ENCODE peak calls at places on chromosomes 16 and 17, in ten cellular contexts. One of them, this sample, is unnamed.

GRCh38 chr17:78341559-78342437 is 18.1 kb downstream of the SOCS3 start:
- DNase-seq in neural progenitor cell: peak
- DNase-seq in A673: no peak
- DNase-seq in osteoblast: peak
- DNase-seq in mammary epithelial cell: peak
- DNase-seq in RWPE1: peak
- DNase-seq in CD8-positive, alpha-beta T cell: no peak
- DNase-seq in progenitor cell of endocrine pancreas: peak
- DNase-seq in GM12878: no peak
- DNase-seq in stomach: peak
- DNase-seq in this sample: peak

GRCh38 chr17:16322636-16323035 is 30.6 kb downstream of the CENPV start:
- DNase-seq in osteoblast: peak
- DNase-seq in GM12878: no peak
- DNase-seq in RWPE1: no peak
- DNase-seq in stomach: no peak
- DNase-seq in CD8-positive, alpha-beta T cell: no peak
- DNase-seq in progenitor cell of endocrine pancreas: no peak
- DNase-seq in neural progenitor cell: no peak
- DNase-seq in mammary epithelial cell: no peak
- DNase-seq in A673: no peak
- DNase-seq in this sample: no peak

GRCh38 chr17:6446516-6447100 is 2.4 kb downstream of the PIMREG start:
- DNase-seq in CD8-positive, alpha-beta T cell: no peak
- DNase-seq in A673: no peak
- DNase-seq in neural progenitor cell: no peak
- DNase-seq in mammary epithelial cell: no peak
- DNase-seq in RWPE1: no peak
- DNase-seq in stomach: no peak
- DNase-seq in osteoblast: peak
- DNase-seq in GM12878: no peak
- DNase-seq in progenitor cell of endocrine pancreas: no peak
- DNase-seq in this sample: no peak

GRCh38 chr17:42819939-42820535 is 4.0 kb downstream of the BECN1 start:
- DNase-seq in osteoblast: peak
- DNase-seq in mammary epithelial cell: peak
- DNase-seq in stomach: peak
- DNase-seq in A673: peak
- DNase-seq in RWPE1: no peak
- DNase-seq in GM12878: no peak
- DNase-seq in progenitor cell of endocrine pancreas: peak
- DNase-seq in CD8-positive, alpha-beta T cell: peak
- DNase-seq in neural progenitor cell: peak
- DNase-seq in this sample: no peak

GRCh38 chr17:57902800-57903759 is 52.1 kb downstream of the CUEDC1 start:
- DNase-seq in neural progenitor cell: no peak
- DNase-seq in osteoblast: peak
- DNase-seq in RWPE1: peak
- DNase-seq in stomach: peak
- DNase-seq in progenitor cell of endocrine pancreas: no peak
- DNase-seq in GM12878: peak
- DNase-seq in A673: no peak
- DNase-seq in CD8-positive, alpha-beta T cell: no peak
- DNase-seq in mammary epithelial cell: peak
- DNase-seq in this sample: no peak

GRCh38 chr17:40315678-40316570 is 6.9 kb downstream of the RARA start:
- DNase-seq in progenitor cell of endocrine pancreas: no peak
- DNase-seq in stomach: peak
- DNase-seq in GM12878: no peak
- DNase-seq in mammary epithelial cell: no peak
- DNase-seq in osteoblast: peak
- DNase-seq in A673: no peak
- DNase-seq in neural progenitor cell: no peak
- DNase-seq in RWPE1: no peak
- DNase-seq in CD8-positive, alpha-beta T cell: no peak
- DNase-seq in this sample: no peak

GRCh38 chr17:66302761-66303626 is 581 bp downstream of the PRKCA start:
- DNase-seq in neural progenitor cell: peak
- DNase-seq in osteoblast: peak
- DNase-seq in GM12878: no peak
- DNase-seq in progenitor cell of endocrine pancreas: peak
- DNase-seq in CD8-positive, alpha-beta T cell: peak
- DNase-seq in stomach: peak
- DNase-seq in mammary epithelial cell: peak
- DNase-seq in RWPE1: peak
- DNase-seq in A673: peak
- DNase-seq in this sample: peak

GRCh38 chr17:81838753-81839255 is 4.0 kb upstream of the PPP1R27 start:
- DNase-seq in RWPE1: no peak
- DNase-seq in CD8-positive, alpha-beta T cell: no peak
- DNase-seq in A673: no peak
- DNase-seq in progenitor cell of endocrine pancreas: no peak
- DNase-seq in osteoblast: no peak
- DNase-seq in GM12878: no peak
- DNase-seq in mammary epithelial cell: no peak
- DNase-seq in neural progenitor cell: no peak
- DNase-seq in stomach: no peak
- DNase-seq in this sample: no peak

GRCh38 chr16:27690604-27691003 is 140.7 kb downstream of the KATNIP start:
- DNase-seq in A673: peak
- DNase-seq in mammary epithelial cell: no peak
- DNase-seq in stomach: no peak
- DNase-seq in osteoblast: no peak
- DNase-seq in neural progenitor cell: peak
- DNase-seq in CD8-positive, alpha-beta T cell: no peak
- DNase-seq in progenitor cell of endocrine pancreas: no peak
- DNase-seq in GM12878: no peak
- DNase-seq in RWPE1: peak
- DNase-seq in this sample: no peak

GRCh38 chr16:565420-566330 is 1.1 kb upstream of the NHLRC4 start:
- DNase-seq in neural progenitor cell: no peak
- DNase-seq in osteoblast: peak
- DNase-seq in progenitor cell of endocrine pancreas: no peak
- DNase-seq in GM12878: no peak
- DNase-seq in A673: no peak
- DNase-seq in mammary epithelial cell: no peak
- DNase-seq in CD8-positive, alpha-beta T cell: no peak
- DNase-seq in RWPE1: no peak
- DNase-seq in stomach: no peak
- DNase-seq in this sample: no peak

GRCh38 chr16:12517310-12517694 is 286.4 kb downstream of the CPPED1 start:
- DNase-seq in CD8-positive, alpha-beta T cell: no peak
- DNase-seq in RWPE1: no peak
- DNase-seq in osteoblast: no peak
- DNase-seq in progenitor cell of endocrine pancreas: no peak
- DNase-seq in GM12878: no peak
- DNase-seq in mammary epithelial cell: no peak
- DNase-seq in stomach: no peak
- DNase-seq in A673: no peak
- DNase-seq in neural progenitor cell: no peak
- DNase-seq in this sample: no peak

GRCh38 chr17:16942141-16943031 is 29.5 kb downstream of the TNFRSF13B start:
- DNase-seq in stomach: no peak
- DNase-seq in A673: no peak
- DNase-seq in GM12878: no peak
- DNase-seq in mammary epithelial cell: no peak
- DNase-seq in osteoblast: peak
- DNase-seq in RWPE1: no peak
- DNase-seq in neural progenitor cell: no peak
- DNase-seq in CD8-positive, alpha-beta T cell: no peak
- DNase-seq in progenitor cell of endocrine pancreas: no peak
- DNase-seq in this sample: peak

GRCh38 chr16:87657621-87658192 is 55.4 kb downstream of the JPH3 start:
- DNase-seq in stomach: no peak
- DNase-seq in RWPE1: no peak
- DNase-seq in GM12878: no peak
- DNase-seq in mammary epithelial cell: peak
- DNase-seq in osteoblast: no peak
- DNase-seq in CD8-positive, alpha-beta T cell: no peak
- DNase-seq in A673: peak
- DNase-seq in neural progenitor cell: peak
- DNase-seq in progenitor cell of endocrine pancreas: no peak
- DNase-seq in this sample: no peak

GRCh38 chr16:82506734-82507133 is 120.0 kb upstream of the CDH13 start:
- DNase-seq in progenitor cell of endocrine pancreas: no peak
- DNase-seq in osteoblast: no peak
- DNase-seq in A673: no peak
- DNase-seq in RWPE1: no peak
- DNase-seq in stomach: no peak
- DNase-seq in CD8-positive, alpha-beta T cell: no peak
- DNase-seq in GM12878: no peak
- DNase-seq in neural progenitor cell: no peak
- DNase-seq in mammary epithelial cell: no peak
- DNase-seq in this sample: no peak

GRCh38 chr16:87207965-87208364 is 109.2 kb downstream of the C16orf95 start:
- DNase-seq in progenitor cell of endocrine pancreas: no peak
- DNase-seq in mammary epithelial cell: no peak
- DNase-seq in stomach: no peak
- DNase-seq in CD8-positive, alpha-beta T cell: no peak
- DNase-seq in osteoblast: peak
- DNase-seq in RWPE1: no peak
- DNase-seq in A673: no peak
- DNase-seq in GM12878: no peak
- DNase-seq in neural progenitor cell: no peak
- DNase-seq in this sample: no peak

GRCh38 chr16:31008154-31008950 is 2.1 kb downstream of the STX1B start:
- DNase-seq in A673: no peak
- DNase-seq in GM12878: no peak
- DNase-seq in CD8-positive, alpha-beta T cell: no peak
- DNase-seq in mammary epithelial cell: peak
- DNase-seq in RWPE1: no peak
- DNase-seq in osteoblast: peak
- DNase-seq in neural progenitor cell: no peak
- DNase-seq in progenitor cell of endocrine pancreas: no peak
- DNase-seq in stomach: no peak
- DNase-seq in this sample: no peak

GRCh38 chr16:80263848-80264694 is 276.7 kb upstream of the DYNLRB2 start:
- DNase-seq in RWPE1: no peak
- DNase-seq in A673: no peak
- DNase-seq in mammary epithelial cell: peak
- DNase-seq in neural progenitor cell: no peak
- DNase-seq in CD8-positive, alpha-beta T cell: no peak
- DNase-seq in osteoblast: no peak
- DNase-seq in GM12878: no peak
- DNase-seq in stomach: no peak
- DNase-seq in progenitor cell of endocrine pancreas: no peak
- DNase-seq in this sample: no peak
- TF ChIP-seq CTCF in RWPE1: no peak
- TF ChIP-seq CTCF in A673: no peak
- TF ChIP-seq CTCF in mammary epithelial cell: no peak
- TF ChIP-seq CTCF in neural progenitor cell: no peak
- TF ChIP-seq CTCF in CD8-positive, alpha-beta T cell: no peak
- TF ChIP-seq CTCF in osteoblast: no peak
- TF ChIP-seq CTCF in GM12878: no peak
- TF ChIP-seq CTCF in stomach: no peak
- TF ChIP-seq CTCF in progenitor cell of endocrine pancreas: no peak
- TF ChIP-seq CTCF in this sample: no peak

GRCh38 chr17:7824021-7824924 is 9.7 kb upstream of the KDM6B start:
- DNase-seq in neural progenitor cell: no peak
- DNase-seq in stomach: no peak
- DNase-seq in A673: no peak
- DNase-seq in GM12878: no peak
- DNase-seq in osteoblast: peak
- DNase-seq in progenitor cell of endocrine pancreas: no peak
- DNase-seq in mammary epithelial cell: no peak
- DNase-seq in CD8-positive, alpha-beta T cell: no peak
- DNase-seq in RWPE1: no peak
- DNase-seq in this sample: no peak
- TF ChIP-seq CTCF in neural progenitor cell: no peak
- TF ChIP-seq CTCF in stomach: no peak
- TF ChIP-seq CTCF in A673: no peak
- TF ChIP-seq CTCF in GM12878: no peak
- TF ChIP-seq CTCF in osteoblast: no peak
- TF ChIP-seq CTCF in progenitor cell of endocrine pancreas: no peak
- TF ChIP-seq CTCF in mammary epithelial cell: no peak
- TF ChIP-seq CTCF in CD8-positive, alpha-beta T cell: no peak
- TF ChIP-seq CTCF in RWPE1: no peak
- TF ChIP-seq CTCF in this sample: no peak

GRCh38 chr17:18087610-18088491 is at the start of gene DRG2:
- DNase-seq in mammary epithelial cell: peak
- DNase-seq in GM12878: peak
- DNase-seq in A673: peak
- DNase-seq in neural progenitor cell: peak
- DNase-seq in stomach: peak
- DNase-seq in progenitor cell of endocrine pancreas: peak
- DNase-seq in osteoblast: peak
- DNase-seq in CD8-positive, alpha-beta T cell: peak
- DNase-seq in RWPE1: peak
- DNase-seq in this sample: peak
- TF ChIP-seq CTCF in mammary epithelial cell: no peak
- TF ChIP-seq CTCF in GM12878: no peak
- TF ChIP-seq CTCF in A673: peak
- TF ChIP-seq CTCF in neural progenitor cell: peak
- TF ChIP-seq CTCF in stomach: peak
- TF ChIP-seq CTCF in progenitor cell of endocrine pancreas: peak
- TF ChIP-seq CTCF in osteoblast: no peak
- TF ChIP-seq CTCF in CD8-positive, alpha-beta T cell: no peak
- TF ChIP-seq CTCF in RWPE1: no peak
- TF ChIP-seq CTCF in this sample: peak

GRCh38 chr17:14815079-14815478 is 450.0 kb downstream of the PMP22 start:
- DNase-seq in neural progenitor cell: no peak
- DNase-seq in RWPE1: peak
- DNase-seq in A673: no peak
- DNase-seq in CD8-positive, alpha-beta T cell: no peak
- DNase-seq in GM12878: no peak
- DNase-seq in stomach: no peak
- DNase-seq in progenitor cell of endocrine pancreas: no peak
- DNase-seq in osteoblast: no peak
- DNase-seq in mammary epithelial cell: peak
- DNase-seq in this sample: no peak

GRCh38 chr17:14808425-14808824 is 456.7 kb downstream of the PMP22 start:
- DNase-seq in progenitor cell of endocrine pancreas: no peak
- DNase-seq in mammary epithelial cell: no peak
- DNase-seq in neural progenitor cell: no peak
- DNase-seq in CD8-positive, alpha-beta T cell: no peak
- DNase-seq in stomach: no peak
- DNase-seq in GM12878: no peak
- DNase-seq in A673: no peak
- DNase-seq in osteoblast: no peak
- DNase-seq in RWPE1: no peak
- DNase-seq in this sample: no peak

GRCh38 chr17:14818469-14818868 is 446.7 kb downstream of the PMP22 start:
- DNase-seq in A673: no peak
- DNase-seq in CD8-positive, alpha-beta T cell: no peak
- DNase-seq in GM12878: no peak
- DNase-seq in RWPE1: no peak
- DNase-seq in neural progenitor cell: no peak
- DNase-seq in osteoblast: no peak
- DNase-seq in stomach: no peak
- DNase-seq in mammary epithelial cell: peak
- DNase-seq in progenitor cell of endocrine pancreas: no peak
- DNase-seq in this sample: no peak

DNA sequence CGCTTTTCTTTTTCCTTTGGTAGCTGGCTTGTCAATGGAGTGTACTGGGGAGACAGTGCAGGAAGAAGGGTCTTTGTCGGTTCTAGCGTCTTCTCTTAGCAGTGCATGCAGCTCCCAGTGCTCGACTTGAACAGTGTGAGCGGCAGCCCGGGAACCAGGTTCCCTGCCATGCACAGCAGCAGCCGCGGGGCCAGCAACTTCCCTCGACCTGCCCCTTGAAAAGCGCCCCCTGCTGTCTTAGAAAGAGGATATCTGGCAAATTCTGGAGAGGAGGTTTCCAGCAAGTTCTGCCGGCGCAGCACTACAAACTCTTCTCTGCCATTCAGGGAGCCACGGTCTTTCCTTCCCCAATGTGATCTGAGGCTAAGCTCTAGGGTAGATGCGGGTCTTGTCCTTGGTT is 451.5 kb downstream of the PMP22 start:
- DNase-seq in mammary epithelial cell: no peak
- DNase-seq in progenitor cell of endocrine pancreas: no peak
- DNase-seq in A673: no peak
- DNase-seq in RWPE1: no peak
- DNase-seq in osteoblast: no peak
- DNase-seq in GM12878: no peak
- DNase-seq in CD8-positive, alpha-beta T cell: no peak
- DNase-seq in stomach: no peak
- DNase-seq in neural progenitor cell: peak
- DNase-seq in this sample: no peak
- TF ChIP-seq CTCF in mammary epithelial cell: no peak
- TF ChIP-seq CTCF in progenitor cell of endocrine pancreas: peak
- TF ChIP-seq CTCF in A673: no peak
- TF ChIP-seq CTCF in RWPE1: no peak
- TF ChIP-seq CTCF in osteoblast: peak
- TF ChIP-seq CTCF in GM12878: no peak
- TF ChIP-seq CTCF in CD8-positive, alpha-beta T cell: no peak
- TF ChIP-seq CTCF in stomach: no peak
- TF ChIP-seq CTCF in neural progenitor cell: peak
- TF ChIP-seq CTCF in this sample: peak

This sample was measured in osteocyte.